ENCODE peak calls at places on chromosomes 6 and 20, in nine cellular contexts. A is A549, J is dorsolateral prefrontal cortex, V is esophagus squamous epithelium, Y is psoas muscle, O is fibroblast of lung, U is H1, K is sigmoid colon, M is tibial nerve. W is an unnamed sample.

GRCh38 chr20:32877507-32877906 is 18.8 kb downstream of the EFCAB8 start:
- DNase-seq in A (no peak), J (no peak), V (no peak), Y (no peak), O (peak), U (no peak), K (peak), M (no peak), W (no peak)

GRCh38 chr6:111683126-111683525 is 77.4 kb upstream of the TRAF3IP2 start:
- DNase-seq in A (no peak), J (no peak), V (no peak), Y (no peak), O (peak), U (no peak), K (no peak), M (no peak), W (peak)

GRCh38 chr20:62361799-62362589 is 5.1 kb downstream of the LAMA5 start:
- DNase-seq in A (no peak), J (no peak), V (no peak), Y (peak), O (no peak), U (peak), K (peak), M (no peak), W (peak)

GRCh38 chr6:136811261-136811660 is 11.1 kb upstream of the PEX7 start:
- DNase-seq in A (no peak), J (no peak), V (no peak), Y (no peak), O (no peak), U (no peak), K (no peak), M (no peak), W (no peak)

GRCh38 chr6:105072799-105073199 is 107.0 kb downstream of the POPDC3 start:
- DNase-seq in A (peak), J (no peak), V (no peak), Y (no peak), O (peak), U (no peak), K (no peak), M (no peak), W (no peak)

GRCh38 chr6:160391419-160392116 is 43.4 kb downstream of the SLC22A3 start:
- DNase-seq in A (peak), J (no peak), V (no peak), Y (no peak), O (peak), U (no peak), K (peak), M (no peak), W (peak)

GRCh38 chr6:32397252-32397920 is 9.6 kb downstream of the BTNL2 start:
- DNase-seq in A (no peak), J (no peak), V (no peak), Y (no peak), O (no peak), U (no peak), K (no peak), M (no peak), W (no peak)

GRCh38 chr6:67615796-67616195 is 1019.3 kb upstream of the ADGRB3 start:
- DNase-seq in A (no peak), J (no peak), V (no peak), Y (no peak), O (peak), U (no peak), K (no peak), M (no peak), W (no peak)

GRCh38 chr20:63322146-63322922 is 29.3 kb downstream of the COL20A1 start:
- DNase-seq in A (no peak), J (peak), V (no peak), Y (peak), O (no peak), U (no peak), K (peak), M (no peak), W (no peak)

GRCh38 chr6:13425971-13426931 is 61.1 kb downstream of the GFOD1 start:
- DNase-seq in A (no peak), J (peak), V (no peak), Y (peak), O (peak), U (no peak), K (no peak), M (no peak), W (no peak)

GRCh38 chr6:92690997-92691599 is 728.3 kb downstream of the EPHA7 start:
- DNase-seq in A (no peak), J (peak), V (no peak), Y (no peak), O (peak), U (no peak), K (no peak), M (no peak), W (no peak)

GRCh38 chr6:3906191-3907019 is 57.2 kb downstream of the FAM50B start:
- DNase-seq in A (no peak), J (no peak), V (no peak), Y (peak), O (no peak), U (no peak), K (no peak), M (no peak), W (no peak)

GRCh38 chr6:125066964-125067363 is 86.6 kb upstream of the TPD52L1 start:
- DNase-seq in A (no peak), J (no peak), V (no peak), Y (no peak), O (peak), U (no peak), K (no peak), M (no peak), W (no peak)

GRCh38 chr6:50135968-50136367 is 86.2 kb upstream of the DEFB112 start:
- DNase-seq in A (no peak), J (no peak), V (no peak), Y (no peak), O (no peak), U (no peak), K (no peak), M (no peak), W (no peak)

GRCh38 chr6:299050-299980 is 7.0 kb downstream of the DUSP22 start:
- DNase-seq in A (no peak), J (no peak), V (no peak), Y (no peak), O (peak), U (no peak), K (no peak), M (no peak), W (no peak)

GRCh38 chr6:161449521-161449920 is 175.7 kb upstream of the AGPAT4 start:
- DNase-seq in A (no peak), J (no peak), V (no peak), Y (no peak), O (no peak), U (no peak), K (no peak), M (no peak), W (no peak)

GRCh38 chr6:31945507-31946369 is at the start of gene CFB:
- DNase-seq in A (peak), J (no peak), V (no peak), Y (peak), O (peak), U (no peak), K (peak), M (peak), W (peak)

GRCh38 chr6:139635401-139636130 is 261.1 kb upstream of the CITED2 start:
- DNase-seq in A (no peak), J (no peak), V (no peak), Y (no peak), O (no peak), U (no peak), K (no peak), M (no peak), W (no peak)

GRCh38 chr20:25032478-25033183 is 25.3 kb downstream of the ACSS1 start:
- DNase-seq in A (no peak), J (peak), V (no peak), Y (no peak), O (no peak), U (no peak), K (peak), M (no peak), W (peak)

GRCh38 chr6:43737272-43738081 is 32.5 kb upstream of the VEGFA start:
- DNase-seq in A (no peak), J (no peak), V (no peak), Y (peak), O (peak), U (no peak), K (peak), M (no peak), W (no peak)

GRCh38 chr20:19817017-19817416 is 59.0 kb downstream of the RIN2 start:
- DNase-seq in A (no peak), J (no peak), V (no peak), Y (no peak), O (peak), U (no peak), K (peak), M (no peak), W (no peak)

GRCh38 chr20:44354979-44355502 is 458 bp upstream of the HNF4A start:
- DNase-seq in A (peak), J (no peak), V (no peak), Y (no peak), O (no peak), U (no peak), K (no peak), M (no peak), W (no peak)

GRCh38 chr20:38982291-38982690 is 20.1 kb downstream of the DHX35 start:
- DNase-seq in A (no peak), J (no peak), V (no peak), Y (no peak), O (no peak), U (no peak), K (no peak), M (no peak), W (no peak)

GRCh38 chr6:154329350-154330170 is 27.0 kb downstream of the IPCEF1 start:
- DNase-seq in A (no peak), J (no peak), V (no peak), Y (no peak), O (no peak), U (no peak), K (no peak), M (no peak), W (no peak)

GRCh38 chr6:140897349-140897748 is 1235.4 kb upstream of the GJE1 start:
- DNase-seq in A (no peak), J (no peak), V (no peak), Y (no peak), O (no peak), U (no peak), K (no peak), M (no peak), W (no peak)

GRCh38 chr6:108501559-108501958 is 59.2 kb upstream of the FOXO3 start:
- DNase-seq in A (no peak), J (no peak), V (no peak), Y (no peak), O (peak), U (no peak), K (no peak), M (no peak), W (no peak)

GRCh38 chr6:112205521-112206458 is 48.6 kb downstream of the LAMA4 start:
- DNase-seq in A (no peak), J (no peak), V (no peak), Y (no peak), O (no peak), U (no peak), K (no peak), M (no peak), W (no peak)

GRCh38 chr6:156262014-156262413 is 515.2 kb upstream of the ARID1B start:
- DNase-seq in A (no peak), J (no peak), V (no peak), Y (no peak), O (no peak), U (no peak), K (no peak), M (no peak), W (no peak)

GRCh38 chr6:124203812-124204167 is 400.1 kb downstream of the NKAIN2 start:
- DNase-seq in A (no peak), J (no peak), V (no peak), Y (no peak), O (peak), U (no peak), K (no peak), M (no peak), W (no peak)

GRCh38 chr6:2821554-2821953 is 20.1 kb downstream of the SERPINB1 start:
- DNase-seq in A (no peak), J (no peak), V (no peak), Y (no peak), O (no peak), U (no peak), K (no peak), M (no peak), W (no peak)

GRCh38 chr6:83708970-83709747 is at the start of gene SNAP91:
- DNase-seq in A (no peak), J (peak), V (no peak), Y (no peak), O (no peak), U (peak), K (peak), M (no peak), W (no peak)

GRCh38 chr6:43799671-43800623 is 29.9 kb downstream of the VEGFA start:
- DNase-seq in A (no peak), J (no peak), V (no peak), Y (no peak), O (no peak), U (no peak), K (no peak), M (no peak), W (no peak)

GRCh38 chr6:11770546-11771466 is 7.8 kb downstream of the ADTRP start:
- DNase-seq in A (peak), J (no peak), V (peak), Y (peak), O (peak), U (peak), K (peak), M (peak), W (peak)

GRCh38 chr6:112618796-112619195 is 271.7 kb downstream of the RFPL4B start:
- DNase-seq in A (no peak), J (no peak), V (no peak), Y (no peak), O (peak), U (no peak), K (no peak), M (no peak), W (no peak)

GRCh38 chr20:33668087-33668790 is 1.5 kb downstream of the ACTL10 start:
- DNase-seq in A (peak), J (no peak), V (no peak), Y (no peak), O (no peak), U (peak), K (peak), M (peak), W (peak)

GRCh38 chr6:135094403-135094821 is 39.8 kb upstream of the HBS1L start:
- DNase-seq in A (no peak), J (no peak), V (no peak), Y (no peak), O (no peak), U (no peak), K (no peak), M (no peak), W (no peak)

GRCh38 chr20:50196896-50197295 is 6.3 kb downstream of the CEBPB start:
- DNase-seq in A (no peak), J (no peak), V (no peak), Y (no peak), O (no peak), U (no peak), K (peak), M (no peak), W (no peak)

GRCh38 chr20:50193851-50194830 is 3.5 kb downstream of the CEBPB start:
- DNase-seq in A (no peak), J (peak), V (no peak), Y (peak), O (peak), U (no peak), K (peak), M (peak), W (no peak)

GRCh38 chr20:50194831-50195523 is 4.3 kb downstream of the CEBPB start:
- DNase-seq in A (no peak), J (no peak), V (no peak), Y (peak), O (peak), U (no peak), K (peak), M (peak), W (no peak)

GRCh38 chr20:50196248-50196647 is 5.6 kb downstream of the CEBPB start:
- DNase-seq in A (no peak), J (no peak), V (no peak), Y (no peak), O (no peak), U (no peak), K (peak), M (no peak), W (no peak)

GRCh38 chr20:50195524-50196120 is 5.0 kb downstream of the CEBPB start:
- DNase-seq in A (no peak), J (no peak), V (no peak), Y (no peak), O (no peak), U (no peak), K (peak), M (no peak), W (no peak)
- H3K27ac ChIP-seq in A (peak), J (peak), V (peak), Y (peak), O (no peak), U (no peak), K (peak), M (no peak), W (peak)

GRCh38 chr20:37356961-37357371 is 11.0 kb downstream of the SRC start:
- DNase-seq in A (no peak), J (no peak), V (no peak), Y (no peak), O (no peak), U (no peak), K (peak), M (no peak), W (no peak)

GRCh38 chr20:37359836-37360235 is 13.9 kb downstream of the SRC start:
- DNase-seq in A (no peak), J (no peak), V (no peak), Y (no peak), O (no peak), U (no peak), K (no peak), M (no peak), W (no peak)

GRCh38 chr20:37357481-37358365 is 11.8 kb downstream of the SRC start:
- DNase-seq in A (no peak), J (no peak), V (no peak), Y (no peak), O (no peak), U (no peak), K (peak), M (no peak), W (no peak)

GRCh38 chr20:37359331-37359730 is 13.4 kb downstream of the SRC start:
- DNase-seq in A (no peak), J (no peak), V (no peak), Y (no peak), O (no peak), U (no peak), K (peak), M (no peak), W (no peak)

DNA sequence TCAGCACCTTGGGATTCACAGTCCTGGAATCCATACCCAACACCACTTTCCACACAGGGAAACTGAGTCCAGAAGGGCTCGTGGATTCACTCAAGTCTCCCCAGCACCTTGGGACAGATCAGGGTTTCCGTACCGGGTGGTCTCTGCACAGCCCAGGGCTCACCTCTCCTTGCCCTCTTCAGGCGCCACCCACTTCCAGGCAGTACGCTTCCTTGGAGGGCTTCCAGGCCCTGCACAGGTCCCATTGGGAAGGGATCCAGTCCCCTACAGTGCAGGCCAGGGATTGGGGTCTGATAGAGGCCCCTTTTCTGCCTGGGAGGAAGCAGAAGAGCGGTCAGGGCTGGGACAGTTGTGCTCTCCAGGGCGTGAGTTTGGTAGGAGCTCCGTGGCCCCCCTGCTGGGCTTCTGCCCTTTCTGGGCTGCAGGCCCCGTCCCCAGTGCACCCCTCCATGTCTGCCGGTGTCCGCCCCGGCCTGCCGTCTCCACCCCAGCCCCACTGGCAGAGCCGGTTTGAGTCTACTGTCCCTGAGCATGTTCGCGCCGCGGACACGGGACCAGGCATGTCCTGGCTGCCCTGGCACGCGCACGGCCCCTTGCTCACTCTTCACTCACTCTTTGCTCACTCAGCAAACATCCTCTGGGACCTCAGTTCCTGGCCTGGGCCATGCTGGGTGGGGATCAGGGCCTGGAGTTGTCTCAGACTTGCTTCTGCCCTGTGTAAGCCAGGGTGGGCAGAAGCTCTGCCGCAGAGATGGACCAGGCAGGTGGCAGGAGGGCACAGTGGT is 12.6 kb downstream of the SRC start:
- DNase-seq in A (no peak), J (no peak), V (no peak), Y (peak), O (no peak), U (no peak), K (peak), M (no peak), W (no peak)
- TF ChIP-seq CTCF in A (no peak), J (no peak), V (no peak), Y (no peak), O (no peak), U (no peak), K (no peak), M (no peak), W (no peak)

GRCh38 chr6:33431880-33432541 is 12.1 kb downstream of the SYNGAP1 start:
- DNase-seq in A (no peak), J (no peak), V (no peak), Y (no peak), O (no peak), U (peak), K (no peak), M (no peak), W (no peak)
- H3K4me3 ChIP-seq in A (no peak), J (no peak), V (no peak), Y (no peak), O (no peak), U (peak), K (no peak), M (no peak), W (no peak)

GRCh38 chr6:52503853-52504777 is 72.7 kb downstream of the TRAM2 start:
- DNase-seq in A (peak), J (no peak), V (peak), Y (peak), O (peak), U (no peak), K (peak), M (peak), W (peak)
- H3K27ac ChIP-seq in A (peak), J (peak), V (peak), Y (peak), O (peak), U (no peak), K (peak), M (peak), W (peak)

GRCh38 chr6:122631571-122632249 is 21.5 kb downstream of the PKIB start:
- DNase-seq in A (no peak), J (no peak), V (no peak), Y (no peak), O (no peak), U (no peak), K (no peak), M (no peak), W (no peak)
- TF ChIP-seq CTCF in A (no peak), J (no peak), V (no peak), Y (no peak), O (no peak), U (no peak), K (no peak), M (no peak), W (no peak)

DNA sequence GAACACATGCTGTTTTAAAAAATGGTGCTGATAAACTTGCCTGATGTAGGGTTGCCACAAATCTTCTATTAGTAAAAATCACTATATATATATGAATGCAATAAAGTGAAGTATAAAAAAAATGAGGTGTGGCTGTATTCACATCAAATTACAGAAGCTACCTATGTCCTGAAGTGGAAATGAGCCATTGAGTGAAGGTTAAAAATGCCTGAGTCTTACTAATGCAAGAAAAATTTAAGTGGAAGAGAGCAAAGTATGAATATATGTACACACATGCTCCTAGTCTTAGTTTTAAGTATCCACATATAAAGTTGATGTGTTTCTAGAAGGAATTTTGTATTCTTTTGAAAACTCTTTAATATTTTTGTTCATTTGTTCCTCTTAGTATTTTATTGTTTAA is 808.3 kb upstream of the MAN1A1 start:
- DNase-seq in A (no peak), J (no peak), V (no peak), Y (no peak), O (no peak), U (no peak), K (no peak), M (no peak), W (no peak)
- H3K4me3 ChIP-seq in A (no peak), J (no peak), V (no peak), Y (no peak), O (no peak), U (no peak), K (no peak), M (no peak), W (no peak)